ENCODE peak calls at places on chromosomes 3 and 15, in four cellular contexts. One of them, this sample, is unnamed.

GRCh38 chr3:50396502-50396901 is 37.2 kb upstream of the TMEM115 start:
- DNase-seq in mucosa of descending colon: no peak
- DNase-seq in HFFc6: no peak
- DNase-seq in neural crest cell: no peak
- DNase-seq in this sample: no peak

GRCh38 chr15:27878841-27879240 is 220.3 kb downstream of the OCA2 start:
- DNase-seq in mucosa of descending colon: no peak
- DNase-seq in HFFc6: no peak
- DNase-seq in neural crest cell: no peak
- DNase-seq in this sample: no peak

GRCh38 chr3:108420926-108421325 is 89.5 kb downstream of the MYH15 start:
- DNase-seq in mucosa of descending colon: no peak
- DNase-seq in HFFc6: peak
- DNase-seq in neural crest cell: no peak
- DNase-seq in this sample: no peak

GRCh38 chr3:169847896-169848295 is 21.8 kb downstream of the LRRC31 start:
- DNase-seq in mucosa of descending colon: peak
- DNase-seq in HFFc6: no peak
- DNase-seq in neural crest cell: no peak
- DNase-seq in this sample: no peak

GRCh38 chr3:186519021-186519658 is 25.0 kb downstream of the CRYGS start:
- DNase-seq in mucosa of descending colon: no peak
- DNase-seq in HFFc6: no peak
- DNase-seq in neural crest cell: no peak
- DNase-seq in this sample: no peak

GRCh38 chr3:13644341-13645082 is 95.6 kb downstream of the FBLN2 start:
- DNase-seq in mucosa of descending colon: no peak
- DNase-seq in HFFc6: no peak
- DNase-seq in neural crest cell: no peak
- DNase-seq in this sample: no peak

GRCh38 chr3:180280601-180281000 is 243.9 kb upstream of the PEX5L start:
- DNase-seq in mucosa of descending colon: no peak
- DNase-seq in HFFc6: peak
- DNase-seq in neural crest cell: no peak
- DNase-seq in this sample: no peak

GRCh38 chr15:29821416-29822099 is 710 bp downstream of the TJP1 start:
- DNase-seq in mucosa of descending colon: peak
- DNase-seq in HFFc6: peak
- DNase-seq in neural crest cell: peak
- DNase-seq in this sample: peak

GRCh38 chr3:154098396-154098795 is 22.8 kb upstream of the ARHGEF26 start:
- DNase-seq in mucosa of descending colon: no peak
- DNase-seq in HFFc6: no peak
- DNase-seq in neural crest cell: no peak
- DNase-seq in this sample: no peak

GRCh38 chr15:58669108-58669507 is 80.4 kb downstream of the ADAM10 start:
- DNase-seq in mucosa of descending colon: no peak
- DNase-seq in HFFc6: no peak
- DNase-seq in neural crest cell: no peak
- DNase-seq in this sample: no peak

GRCh38 chr15:35728176-35728938 is 182.4 kb upstream of the DPH6 start:
- DNase-seq in mucosa of descending colon: no peak
- DNase-seq in HFFc6: no peak
- DNase-seq in neural crest cell: no peak
- DNase-seq in this sample: no peak

GRCh38 chr15:79093352-79093935 is 2.9 kb upstream of the RASGRF1 start:
- DNase-seq in mucosa of descending colon: no peak
- DNase-seq in HFFc6: no peak
- DNase-seq in neural crest cell: no peak
- DNase-seq in this sample: no peak

GRCh38 chr15:42009022-42009421 is 11.8 kb downstream of the PLA2G4E start:
- DNase-seq in mucosa of descending colon: no peak
- DNase-seq in HFFc6: no peak
- DNase-seq in neural crest cell: no peak
- DNase-seq in this sample: no peak

GRCh38 chr15:36951747-36952247 is 148.6 kb downstream of the MEIS2 start:
- DNase-seq in mucosa of descending colon: no peak
- DNase-seq in HFFc6: peak
- DNase-seq in neural crest cell: no peak
- DNase-seq in this sample: no peak

GRCh38 chr3:181738551-181738950 is 26.8 kb downstream of the SOX2 start:
- DNase-seq in mucosa of descending colon: no peak
- DNase-seq in HFFc6: no peak
- DNase-seq in neural crest cell: no peak
- DNase-seq in this sample: no peak

GRCh38 chr3:195117978-195118581 is 152.9 kb downstream of the XXYLT1 start:
- DNase-seq in mucosa of descending colon: no peak
- DNase-seq in HFFc6: no peak
- DNase-seq in neural crest cell: no peak
- DNase-seq in this sample: no peak

GRCh38 chr3:65893631-65894030 is 145.1 kb downstream of the MAGI1 start:
- DNase-seq in mucosa of descending colon: no peak
- DNase-seq in HFFc6: no peak
- DNase-seq in neural crest cell: no peak
- DNase-seq in this sample: no peak

GRCh38 chr3:33377489-33377888 is 62.7 kb downstream of the UBP1 start:
- DNase-seq in mucosa of descending colon: no peak
- DNase-seq in HFFc6: no peak
- DNase-seq in neural crest cell: no peak
- DNase-seq in this sample: no peak

GRCh38 chr3:171155122-171155700 is 128.7 kb upstream of the SLC2A2 start:
- DNase-seq in mucosa of descending colon: no peak
- DNase-seq in HFFc6: no peak
- DNase-seq in neural crest cell: no peak
- DNase-seq in this sample: no peak

GRCh38 chr3:170644711-170645110 is 58.8 kb upstream of the SLC7A14 start:
- DNase-seq in mucosa of descending colon: no peak
- DNase-seq in HFFc6: no peak
- DNase-seq in neural crest cell: no peak
- DNase-seq in this sample: no peak

GRCh38 chr15:80659375-80659774 is 35.7 kb upstream of the ABHD17C start:
- DNase-seq in mucosa of descending colon: no peak
- DNase-seq in HFFc6: no peak
- DNase-seq in neural crest cell: no peak
- DNase-seq in this sample: no peak

GRCh38 chr15:91407237-91407889 is 307.3 kb downstream of the SV2B start:
- DNase-seq in mucosa of descending colon: peak
- DNase-seq in HFFc6: no peak
- DNase-seq in neural crest cell: no peak
- DNase-seq in this sample: no peak

GRCh38 chr3:168025076-168025475 is 70.6 kb downstream of the GOLIM4 start:
- DNase-seq in mucosa of descending colon: no peak
- DNase-seq in HFFc6: peak
- DNase-seq in neural crest cell: no peak
- DNase-seq in this sample: no peak

GRCh38 chr15:72118400-72118978 is at the start of gene SENP8:
- DNase-seq in mucosa of descending colon: no peak
- DNase-seq in HFFc6: no peak
- DNase-seq in neural crest cell: no peak
- DNase-seq in this sample: peak

GRCh38 chr3:44509985-44510360 is 32.5 kb upstream of the ZNF445 start:
- DNase-seq in mucosa of descending colon: no peak
- DNase-seq in HFFc6: no peak
- DNase-seq in neural crest cell: no peak
- DNase-seq in this sample: no peak

GRCh38 chr3:14204605-14205284 is 26.1 kb downstream of the LSM3 start:
- DNase-seq in mucosa of descending colon: no peak
- DNase-seq in HFFc6: peak
- DNase-seq in neural crest cell: no peak
- DNase-seq in this sample: no peak

GRCh38 chr15:20356444-20357138 is 185.0 kb downstream of the GOLGA6L6 start:
- DNase-seq in mucosa of descending colon: peak
- DNase-seq in HFFc6: no peak
- DNase-seq in neural crest cell: no peak
- DNase-seq in this sample: no peak

GRCh38 chr15:95864467-95864886 is 466.0 kb upstream of the NR2F2 start:
- DNase-seq in mucosa of descending colon: peak
- DNase-seq in HFFc6: no peak
- DNase-seq in neural crest cell: no peak
- DNase-seq in this sample: no peak

GRCh38 chr3:10198761-10199688 is 34.3 kb downstream of the IRAK2 start:
- DNase-seq in mucosa of descending colon: peak
- DNase-seq in HFFc6: peak
- DNase-seq in neural crest cell: no peak
- DNase-seq in this sample: no peak

GRCh38 chr3:53056442-53056841 is 10.6 kb upstream of the SFMBT1 start:
- DNase-seq in mucosa of descending colon: no peak
- DNase-seq in HFFc6: no peak
- DNase-seq in neural crest cell: no peak
- DNase-seq in this sample: no peak
- TF ChIP-seq CTCF in mucosa of descending colon: no peak
- TF ChIP-seq CTCF in HFFc6: peak
- TF ChIP-seq CTCF in neural crest cell: peak
- TF ChIP-seq CTCF in this sample: no peak

GRCh38 chr3:40452876-40453730 is 4.0 kb upstream of the RPL14 start:
- DNase-seq in mucosa of descending colon: peak
- DNase-seq in HFFc6: peak
- DNase-seq in neural crest cell: peak
- DNase-seq in this sample: peak
- TF ChIP-seq CTCF in mucosa of descending colon: peak
- TF ChIP-seq CTCF in HFFc6: no peak
- TF ChIP-seq CTCF in neural crest cell: no peak
- TF ChIP-seq CTCF in this sample: no peak

GRCh38 chr3:81967362-81967761 is 205.9 kb upstream of the GBE1 start:
- DNase-seq in mucosa of descending colon: no peak
- DNase-seq in HFFc6: no peak
- DNase-seq in neural crest cell: no peak
- DNase-seq in this sample: no peak

GRCh38 chr3:81968628-81969027 is 207.2 kb upstream of the GBE1 start:
- DNase-seq in mucosa of descending colon: no peak
- DNase-seq in HFFc6: no peak
- DNase-seq in neural crest cell: no peak
- DNase-seq in this sample: no peak

GRCh38 chr3:81962396-81962795 is 201.0 kb upstream of the GBE1 start:
- DNase-seq in mucosa of descending colon: no peak
- DNase-seq in HFFc6: no peak
- DNase-seq in neural crest cell: no peak
- DNase-seq in this sample: no peak

GRCh38 chr3:81965696-81966095 is 204.3 kb upstream of the GBE1 start:
- DNase-seq in mucosa of descending colon: no peak
- DNase-seq in HFFc6: no peak
- DNase-seq in neural crest cell: no peak
- DNase-seq in this sample: no peak
- TF ChIP-seq CTCF in mucosa of descending colon: no peak
- TF ChIP-seq CTCF in HFFc6: no peak
- TF ChIP-seq CTCF in neural crest cell: no peak
- TF ChIP-seq CTCF in this sample: no peak

DNA sequence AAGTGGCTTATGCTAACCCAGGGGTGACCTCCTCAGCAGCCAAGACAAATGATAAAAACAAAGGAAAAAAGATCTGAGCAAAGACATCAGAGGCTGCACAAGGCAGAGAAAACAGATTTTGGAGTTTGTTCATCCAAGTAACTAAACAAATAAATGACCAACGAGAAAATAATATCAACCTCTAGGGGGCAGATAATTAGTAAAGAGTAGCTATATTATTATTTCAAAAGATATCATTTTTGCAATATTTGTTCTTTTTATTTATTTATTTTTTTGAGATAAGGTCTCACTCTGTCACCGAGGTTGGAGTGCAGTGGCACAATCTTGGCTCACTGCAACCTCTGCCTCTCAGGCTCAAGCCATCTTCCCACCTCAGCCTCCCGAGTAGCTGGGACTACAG is 101.8 kb downstream of the PCCB start:
- DNase-seq in mucosa of descending colon: no peak
- DNase-seq in HFFc6: no peak
- DNase-seq in neural crest cell: no peak
- DNase-seq in this sample: no peak
- TF ChIP-seq CTCF in mucosa of descending colon: no peak
- TF ChIP-seq CTCF in HFFc6: peak
- TF ChIP-seq CTCF in neural crest cell: peak
- TF ChIP-seq CTCF in this sample: peak

GRCh38 chr3:45690331-45691035 is 1.3 kb downstream of the SACM1L start:
- DNase-seq in mucosa of descending colon: no peak
- DNase-seq in HFFc6: no peak
- DNase-seq in neural crest cell: no peak
- DNase-seq in this sample: no peak
- TF ChIP-seq CTCF in mucosa of descending colon: no peak
- TF ChIP-seq CTCF in HFFc6: peak
- TF ChIP-seq CTCF in neural crest cell: no peak
- TF ChIP-seq CTCF in this sample: no peak